ENCODE peak calls at places on chromosome 4, in seven cellular contexts. One of them, this sample, is unnamed.

GRCh38 chr4:7166981-7167700 is 25.2 kb upstream of the SORCS2 start:
- DNase-seq in EL: no peak
- DNase-seq in suprapubic skin: peak; percentile 75
- DNase-seq in GM12865: no peak
- DNase-seq in stimulated activated CD4-positive, alpha-beta T cell treated with anti-CD3 and anti-CD28 coated beads, Interleukin-1b, Interleukin-23, amount 100 ng/mL, for 24 hours: no peak
- DNase-seq in HCT116: no peak
- DNase-seq in AG20443: no peak
- DNase-seq in this sample: no peak

GRCh38 chr4:32929738-32930688 is 2209.8 kb downstream of the PCDH7 start:
- DNase-seq in GM12865: no peak
- DNase-seq in EL: no peak
- DNase-seq in HCT116: no peak
- DNase-seq in suprapubic skin: no peak
- DNase-seq in stimulated activated CD4-positive, alpha-beta T cell treated with anti-CD3 and anti-CD28 coated beads, Interleukin-1b, Interleukin-23, amount 100 ng/mL, for 24 hours: no peak
- DNase-seq in AG20443: peak; percentile 16
- DNase-seq in this sample: no peak

GRCh38 chr4:22019676-22020075 is 71.1 kb upstream of the KCNIP4 start:
- DNase-seq in HCT116: no peak
- DNase-seq in EL: no peak
- DNase-seq in suprapubic skin: no peak
- DNase-seq in GM12865: no peak
- DNase-seq in AG20443: peak; percentile 10
- DNase-seq in stimulated activated CD4-positive, alpha-beta T cell treated with anti-CD3 and anti-CD28 coated beads, Interleukin-1b, Interleukin-23, amount 100 ng/mL, for 24 hours: no peak
- DNase-seq in this sample: no peak

GRCh38 chr4:82362565-82362964 is 11.2 kb downstream of the HNRNPD start:
- DNase-seq in GM12865: no peak
- DNase-seq in EL: no peak
- DNase-seq in HCT116: no peak
- DNase-seq in suprapubic skin: no peak
- DNase-seq in AG20443: no peak
- DNase-seq in stimulated activated CD4-positive, alpha-beta T cell treated with anti-CD3 and anti-CD28 coated beads, Interleukin-1b, Interleukin-23, amount 100 ng/mL, for 24 hours: no peak
- DNase-seq in this sample: no peak

GRCh38 chr4:3666263-3666662 is 99.9 kb upstream of the ADRA2C start:
- DNase-seq in suprapubic skin: no peak
- DNase-seq in HCT116: no peak
- DNase-seq in stimulated activated CD4-positive, alpha-beta T cell treated with anti-CD3 and anti-CD28 coated beads, Interleukin-1b, Interleukin-23, amount 100 ng/mL, for 24 hours: no peak
- DNase-seq in AG20443: no peak
- DNase-seq in EL: no peak
- DNase-seq in GM12865: peak; percentile 42
- DNase-seq in this sample: no peak

GRCh38 chr4:110669663-110670062 is 46.8 kb upstream of the PITX2 start:
- DNase-seq in AG20443: no peak
- DNase-seq in HCT116: no peak
- DNase-seq in GM12865: no peak
- DNase-seq in EL: no peak
- DNase-seq in stimulated activated CD4-positive, alpha-beta T cell treated with anti-CD3 and anti-CD28 coated beads, Interleukin-1b, Interleukin-23, amount 100 ng/mL, for 24 hours: no peak
- DNase-seq in suprapubic skin: no peak
- DNase-seq in this sample: no peak

GRCh38 chr4:4981427-4981826 is 37.8 kb downstream of the CYTL1 start:
- DNase-seq in AG20443: peak; percentile 89
- DNase-seq in stimulated activated CD4-positive, alpha-beta T cell treated with anti-CD3 and anti-CD28 coated beads, Interleukin-1b, Interleukin-23, amount 100 ng/mL, for 24 hours: no peak
- DNase-seq in suprapubic skin: no peak
- DNase-seq in EL: no peak
- DNase-seq in GM12865: no peak
- DNase-seq in HCT116: no peak
- DNase-seq in this sample: no peak

GRCh38 chr4:41718907-41719306 is 29.6 kb downstream of the PHOX2B start:
- DNase-seq in AG20443: no peak
- DNase-seq in stimulated activated CD4-positive, alpha-beta T cell treated with anti-CD3 and anti-CD28 coated beads, Interleukin-1b, Interleukin-23, amount 100 ng/mL, for 24 hours: no peak
- DNase-seq in suprapubic skin: no peak
- DNase-seq in HCT116: no peak
- DNase-seq in GM12865: no peak
- DNase-seq in EL: peak; percentile 79
- DNase-seq in this sample: no peak

GRCh38 chr4:13496605-13497004 is 12.5 kb upstream of the RAB28 start:
- DNase-seq in GM12865: no peak
- DNase-seq in suprapubic skin: no peak
- DNase-seq in stimulated activated CD4-positive, alpha-beta T cell treated with anti-CD3 and anti-CD28 coated beads, Interleukin-1b, Interleukin-23, amount 100 ng/mL, for 24 hours: no peak
- DNase-seq in EL: no peak
- DNase-seq in HCT116: no peak
- DNase-seq in AG20443: no peak
- DNase-seq in this sample: no peak

GRCh38 chr4:95085118-95085833 is 327.5 kb downstream of the BMPR1B start:
- DNase-seq in suprapubic skin: no peak
- DNase-seq in GM12865: no peak
- DNase-seq in stimulated activated CD4-positive, alpha-beta T cell treated with anti-CD3 and anti-CD28 coated beads, Interleukin-1b, Interleukin-23, amount 100 ng/mL, for 24 hours: no peak
- DNase-seq in HCT116: no peak
- DNase-seq in AG20443: no peak
- DNase-seq in EL: no peak
- DNase-seq in this sample: no peak

GRCh38 chr4:12488672-12489071 is 995.5 kb downstream of the RAB28 start:
- DNase-seq in EL: no peak
- DNase-seq in stimulated activated CD4-positive, alpha-beta T cell treated with anti-CD3 and anti-CD28 coated beads, Interleukin-1b, Interleukin-23, amount 100 ng/mL, for 24 hours: no peak
- DNase-seq in GM12865: no peak
- DNase-seq in AG20443: no peak
- DNase-seq in suprapubic skin: no peak
- DNase-seq in HCT116: no peak
- DNase-seq in this sample: no peak

This sample was measured in upper lobe of left lung.